ENCODE peak calls at places on chromosomes 5 and 9, in eight cellular contexts. One of them, this sample, is unnamed.

GRCh38 chr9:86944974-86945867 is 2.1 kb downstream of the GAS1 start:
- DNase-seq in choroid plexus epithelial cell: peak; percentile 44
- DNase-seq in Calu3: no peak
- DNase-seq in breast epithelium: no peak
- DNase-seq in tibial nerve: no peak
- DNase-seq in SK-N-SH: peak; percentile 20
- DNase-seq in GM13976: peak; percentile 14
- DNase-seq in prostate gland: no peak
- DNase-seq in this sample: peak; percentile 45

GRCh38 chr9:116308070-116308469 is 154.5 kb downstream of the PAPPA start:
- DNase-seq in choroid plexus epithelial cell: peak; percentile 42
- DNase-seq in SK-N-SH: no peak
- DNase-seq in prostate gland: no peak
- DNase-seq in tibial nerve: no peak
- DNase-seq in breast epithelium: no peak
- DNase-seq in GM13976: no peak
- DNase-seq in Calu3: no peak
- DNase-seq in this sample: peak; percentile 70

GRCh38 chr9:114390952-114391351 is 3.2 kb upstream of the AKNA start:
- DNase-seq in SK-N-SH: no peak
- DNase-seq in tibial nerve: no peak
- DNase-seq in choroid plexus epithelial cell: no peak
- DNase-seq in prostate gland: no peak
- DNase-seq in breast epithelium: no peak
- DNase-seq in Calu3: no peak
- DNase-seq in GM13976: no peak
- DNase-seq in this sample: no peak

GRCh38 chr5:125331987-125332628 is 585.7 kb upstream of the ZNF608 start:
- DNase-seq in Calu3: no peak
- DNase-seq in choroid plexus epithelial cell: no peak
- DNase-seq in GM13976: no peak
- DNase-seq in SK-N-SH: no peak
- DNase-seq in breast epithelium: no peak
- DNase-seq in prostate gland: no peak
- DNase-seq in tibial nerve: no peak
- DNase-seq in this sample: no peak

GRCh38 chr5:10468256-10468655 is 26.6 kb downstream of the ROPN1L start:
- DNase-seq in SK-N-SH: no peak
- DNase-seq in tibial nerve: no peak
- DNase-seq in breast epithelium: no peak
- DNase-seq in choroid plexus epithelial cell: no peak
- DNase-seq in GM13976: no peak
- DNase-seq in prostate gland: no peak
- DNase-seq in Calu3: no peak
- DNase-seq in this sample: no peak

GRCh38 chr9:6978591-6978990 is 220.8 kb downstream of the KDM4C start:
- DNase-seq in prostate gland: no peak
- DNase-seq in GM13976: no peak
- DNase-seq in breast epithelium: no peak
- DNase-seq in tibial nerve: no peak
- DNase-seq in choroid plexus epithelial cell: no peak
- DNase-seq in Calu3: no peak
- DNase-seq in SK-N-SH: no peak
- DNase-seq in this sample: no peak

GRCh38 chr5:103587185-103587748 is 24.7 kb upstream of the NUDT12 start:
- DNase-seq in breast epithelium: no peak
- DNase-seq in GM13976: peak; percentile 14
- DNase-seq in choroid plexus epithelial cell: peak; percentile 74
- DNase-seq in prostate gland: no peak
- DNase-seq in SK-N-SH: peak; percentile 36
- DNase-seq in Calu3: no peak
- DNase-seq in tibial nerve: no peak
- DNase-seq in this sample: peak; percentile 50

GRCh38 chr5:77167695-77168111 is 42.8 kb upstream of the PDE8B start:
- DNase-seq in Calu3: no peak
- DNase-seq in SK-N-SH: no peak
- DNase-seq in breast epithelium: no peak
- DNase-seq in tibial nerve: no peak
- DNase-seq in choroid plexus epithelial cell: peak; percentile 94
- DNase-seq in GM13976: no peak
- DNase-seq in prostate gland: no peak
- DNase-seq in this sample: peak; percentile 58

GRCh38 chr5:97266576-97266975 is 83.5 kb upstream of the RIOK2 start:
- DNase-seq in Calu3: no peak
- DNase-seq in prostate gland: no peak
- DNase-seq in breast epithelium: no peak
- DNase-seq in SK-N-SH: no peak
- DNase-seq in choroid plexus epithelial cell: peak; percentile 0
- DNase-seq in tibial nerve: no peak
- DNase-seq in GM13976: no peak
- DNase-seq in this sample: peak; percentile 90

GRCh38 chr9:120151149-120151548 is 428.8 kb downstream of the CDK5RAP2 start:
- DNase-seq in Calu3: no peak
- DNase-seq in SK-N-SH: no peak
- DNase-seq in GM13976: no peak
- DNase-seq in breast epithelium: no peak
- DNase-seq in tibial nerve: no peak
- DNase-seq in prostate gland: no peak
- DNase-seq in choroid plexus epithelial cell: no peak
- DNase-seq in this sample: no peak
- TF ChIP-seq CTCF in Calu3: no peak
- TF ChIP-seq CTCF in SK-N-SH: no peak
- TF ChIP-seq CTCF in GM13976: no peak
- TF ChIP-seq CTCF in breast epithelium: no peak
- TF ChIP-seq CTCF in tibial nerve: no peak
- TF ChIP-seq CTCF in prostate gland: no peak
- TF ChIP-seq CTCF in choroid plexus epithelial cell: no peak
- TF ChIP-seq CTCF in this sample: no peak

DNA sequence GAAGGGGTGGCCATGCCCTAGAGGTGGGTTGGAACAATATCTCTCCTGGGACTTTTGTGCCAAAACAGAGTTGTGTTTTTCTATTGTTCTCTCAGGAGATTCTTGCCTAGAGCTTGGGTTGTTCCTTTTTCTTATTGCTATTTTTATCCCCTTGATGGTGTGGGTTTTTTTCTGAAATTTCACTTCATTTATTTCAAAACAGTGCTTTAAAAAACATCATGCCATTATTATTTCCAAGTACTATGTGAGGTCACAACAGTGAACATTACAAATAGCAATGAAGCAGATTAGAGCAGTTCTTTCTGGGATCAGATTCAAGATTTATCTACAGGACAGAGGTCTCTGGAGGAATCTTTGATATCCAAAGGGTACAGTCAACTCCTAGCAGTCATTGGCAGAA is 76.6 kb downstream of the ACTBL2 start:
- DNase-seq in breast epithelium: no peak
- DNase-seq in prostate gland: no peak
- DNase-seq in Calu3: no peak
- DNase-seq in SK-N-SH: no peak
- DNase-seq in GM13976: no peak
- DNase-seq in tibial nerve: no peak
- DNase-seq in choroid plexus epithelial cell: peak; percentile 33
- DNase-seq in this sample: peak; percentile 89
- TF ChIP-seq CTCF in breast epithelium: no peak
- TF ChIP-seq CTCF in prostate gland: no peak
- TF ChIP-seq CTCF in Calu3: no peak
- TF ChIP-seq CTCF in SK-N-SH: no peak
- TF ChIP-seq CTCF in GM13976: no peak
- TF ChIP-seq CTCF in tibial nerve: no peak
- TF ChIP-seq CTCF in choroid plexus epithelial cell: no peak
- TF ChIP-seq CTCF in this sample: no peak

GRCh38 chr9:84241817-84242356 is 98.7 kb downstream of the SLC28A3 start:
- DNase-seq in prostate gland: no peak
- DNase-seq in Calu3: no peak
- DNase-seq in breast epithelium: no peak
- DNase-seq in choroid plexus epithelial cell: no peak
- DNase-seq in SK-N-SH: no peak
- DNase-seq in GM13976: no peak
- DNase-seq in tibial nerve: no peak
- DNase-seq in this sample: no peak

GRCh38 chr9:84239341-84239740 is 101.2 kb downstream of the SLC28A3 start:
- DNase-seq in SK-N-SH: no peak
- DNase-seq in GM13976: no peak
- DNase-seq in tibial nerve: no peak
- DNase-seq in prostate gland: no peak
- DNase-seq in choroid plexus epithelial cell: peak; percentile 25
- DNase-seq in breast epithelium: no peak
- DNase-seq in Calu3: no peak
- DNase-seq in this sample: no peak

GRCh38 chr9:84235516-84235915 is 105.0 kb downstream of the SLC28A3 start:
- DNase-seq in SK-N-SH: no peak
- DNase-seq in prostate gland: no peak
- DNase-seq in choroid plexus epithelial cell: no peak
- DNase-seq in Calu3: no peak
- DNase-seq in tibial nerve: no peak
- DNase-seq in GM13976: no peak
- DNase-seq in breast epithelium: no peak
- DNase-seq in this sample: no peak

GRCh38 chr9:84238652-84239051 is 101.9 kb downstream of the SLC28A3 start:
- DNase-seq in prostate gland: no peak
- DNase-seq in GM13976: no peak
- DNase-seq in breast epithelium: no peak
- DNase-seq in choroid plexus epithelial cell: peak; percentile 19
- DNase-seq in Calu3: no peak
- DNase-seq in tibial nerve: no peak
- DNase-seq in SK-N-SH: no peak
- DNase-seq in this sample: no peak
- TF ChIP-seq CTCF in prostate gland: no peak
- TF ChIP-seq CTCF in GM13976: no peak
- TF ChIP-seq CTCF in breast epithelium: no peak
- TF ChIP-seq CTCF in choroid plexus epithelial cell: peak; percentile 23
- TF ChIP-seq CTCF in Calu3: no peak
- TF ChIP-seq CTCF in tibial nerve: no peak
- TF ChIP-seq CTCF in SK-N-SH: peak; percentile 33
- TF ChIP-seq CTCF in this sample: peak; percentile 4

DNA sequence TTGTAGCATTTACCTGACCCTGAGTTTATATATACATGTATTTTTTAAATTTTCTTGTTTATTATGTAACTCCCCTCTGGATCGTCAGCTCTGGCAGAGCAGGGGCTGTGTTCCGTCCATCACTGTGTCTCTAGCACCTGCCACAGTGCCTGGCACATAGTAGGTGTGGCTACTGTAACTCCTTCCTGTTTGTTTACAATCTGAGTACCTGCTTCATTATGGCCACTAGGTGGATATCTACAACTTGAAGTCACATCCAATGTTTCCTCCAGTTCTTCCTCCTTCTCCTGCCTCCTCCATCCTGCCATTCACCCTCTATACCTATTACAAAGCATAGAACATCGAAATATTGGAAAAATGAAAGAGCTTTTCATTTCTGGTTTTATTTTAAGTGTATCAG is 14.2 kb upstream of the PPP1R2B start:
- DNase-seq in GM13976: no peak
- DNase-seq in prostate gland: no peak
- DNase-seq in Calu3: peak; percentile 11
- DNase-seq in breast epithelium: no peak
- DNase-seq in tibial nerve: no peak
- DNase-seq in choroid plexus epithelial cell: no peak
- DNase-seq in SK-N-SH: no peak
- DNase-seq in this sample: no peak
- TF ChIP-seq CTCF in GM13976: no peak
- TF ChIP-seq CTCF in prostate gland: no peak
- TF ChIP-seq CTCF in Calu3: peak; percentile 51
- TF ChIP-seq CTCF in breast epithelium: no peak
- TF ChIP-seq CTCF in tibial nerve: no peak
- TF ChIP-seq CTCF in choroid plexus epithelial cell: no peak
- TF ChIP-seq CTCF in SK-N-SH: no peak
- TF ChIP-seq CTCF in this sample: no peak

This sample was measured in fibroblast of the aortic adventitia.